ENCODE peak calls at places on chromosomes 16 and 17, in four cellular contexts. U, T, V and Q are unnamed samples. For H3K9me3, the result is how much of the 10 kb centered on the place peaks cover.

GRCh38 chr17:39787038-39787437 is 49.3 kb downstream of the GRB7 start:
- DNase-seq in T (no peak), V (no peak), U (no peak), Q (no peak)

GRCh38 chr17:43383372-43383771 is 15.4 kb upstream of the ARL4D start:
- DNase-seq in V (no peak), T (no peak), U (no peak), Q (no peak)

GRCh38 chr17:45073414-45074070 is 12.4 kb downstream of the NMT1 start:
- DNase-seq in U (no peak), T (no peak), V (no peak), Q (no peak)

GRCh38 chr16:74709477-74709877 is 8.8 kb upstream of the MLKL start:
- DNase-seq in T (peak), U (peak), V (peak), Q (peak)

GRCh38 chr16:11308493-11309283 is 27.6 kb upstream of the PRM1 start:
- DNase-seq in T (no peak), V (no peak), U (no peak), Q (no peak)

GRCh38 chr16:29738514-29738913 is 7.3 kb downstream of the C16orf54 start:
- DNase-seq in V (no peak), U (no peak), T (no peak), Q (peak)

GRCh38 chr17:44990994-44991393 is 22.9 kb upstream of the C1QL1 start:
- DNase-seq in U (no peak), V (no peak), T (no peak), Q (peak)

GRCh38 chr16:379183-379960 is 2.4 kb downstream of the PGAP6 start:
- DNase-seq in U (peak), V (peak), T (peak), Q (no peak)

GRCh38 chr16:68447721-68448359 is 468 bp downstream of the SMPD3 start:
- DNase-seq in V (no peak), U (no peak), T (no peak), Q (no peak)

GRCh38 chr17:28929769-28930168 is 21.5 kb downstream of the PHF12 start:
- DNase-seq in V (no peak), T (no peak), U (no peak), Q (no peak)

DNA sequence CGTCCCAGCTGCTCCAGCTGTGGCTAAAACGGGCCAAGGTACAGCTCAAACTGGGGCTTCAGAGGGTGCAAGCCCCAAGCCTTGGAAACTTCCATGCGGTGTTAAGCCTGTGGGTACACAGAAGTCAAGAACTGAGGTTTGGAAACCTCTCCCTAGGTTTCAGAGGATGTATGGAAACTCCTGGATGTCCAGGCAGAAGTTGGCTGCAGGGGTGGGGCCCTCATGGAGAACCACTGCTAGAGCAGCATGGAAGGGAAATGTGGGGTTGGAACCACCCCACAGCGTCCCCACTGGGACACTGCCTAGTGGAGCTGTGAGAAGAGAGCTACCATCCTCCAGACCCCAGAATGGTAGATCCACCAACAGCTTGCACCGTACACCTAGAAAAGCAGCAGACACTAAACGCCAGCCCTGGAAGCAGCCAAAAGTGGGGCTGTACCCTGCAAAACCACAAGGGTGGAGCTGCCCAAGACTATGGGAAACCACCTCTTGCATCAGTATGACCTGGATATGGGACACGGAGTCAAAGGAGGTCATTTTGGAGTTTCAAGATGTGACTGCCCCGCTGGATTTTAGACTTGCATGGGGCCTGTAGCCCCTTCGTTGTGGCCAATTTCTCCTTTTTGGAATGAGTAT is 2.2 kb downstream of the SDR42E1 start:
- DNase-seq in T (no peak), U (no peak), V (no peak), Q (no peak)
- H3K9me3 ChIP-seq in T (under half), U (under half), V (under half), Q (under half)

GRCh38 chr16:81799138-81799504 is 20.0 kb downstream of the PLCG2 start:
- DNase-seq in V (no peak), U (no peak), T (no peak), Q (no peak)

GRCh38 chr16:81797443-81797842 is 18.4 kb downstream of the PLCG2 start:
- DNase-seq in U (no peak), T (no peak), V (no peak), Q (no peak)

GRCh38 chr16:81796585-81797346 is 17.7 kb downstream of the PLCG2 start:
- DNase-seq in U (no peak), V (no peak), T (no peak), Q (no peak)

GRCh38 chr16:81796035-81796434 is 16.9 kb downstream of the PLCG2 start:
- DNase-seq in U (no peak), V (no peak), T (no peak), Q (no peak)

DNA sequence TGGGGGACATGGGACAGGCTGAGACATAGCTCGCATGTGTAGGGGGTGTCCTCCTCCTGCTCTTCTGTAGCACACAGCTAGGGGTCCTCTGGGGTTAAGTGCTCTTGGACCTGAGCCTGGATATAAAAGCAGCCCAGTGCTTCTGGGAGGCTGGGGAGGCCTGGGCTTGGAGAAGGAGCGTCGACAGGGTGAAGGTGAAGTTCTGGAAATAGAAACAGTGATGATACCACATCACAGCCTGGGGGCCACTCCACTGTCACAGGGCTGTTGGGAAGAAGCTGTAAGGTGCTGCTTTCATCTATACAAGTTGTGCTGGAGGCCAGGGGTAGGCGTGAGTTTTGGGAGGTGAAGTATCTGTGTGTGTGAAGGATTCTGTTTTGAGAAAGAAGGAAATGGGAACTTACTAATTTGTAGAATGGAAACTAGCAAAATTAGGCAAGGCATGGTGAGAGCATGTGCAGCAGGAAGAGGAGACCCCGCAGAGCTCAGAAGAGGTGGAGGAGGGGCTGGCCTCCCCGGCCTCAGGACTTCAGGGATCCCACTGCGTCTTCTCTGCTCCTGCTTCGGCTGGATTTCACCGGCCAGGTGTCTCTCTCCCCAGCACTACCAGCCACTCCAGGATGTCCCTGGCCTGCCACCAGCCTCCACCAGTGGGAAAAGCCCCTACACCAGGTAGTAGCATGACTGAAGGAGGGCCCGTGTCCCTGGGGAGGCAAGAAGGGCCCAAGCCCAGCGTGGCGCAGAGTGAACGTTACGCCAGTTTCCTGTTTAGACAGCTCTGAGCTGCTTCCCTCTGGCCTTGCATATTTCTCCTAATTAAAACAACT is 19.4 kb downstream of the PLCG2 start:
- DNase-seq in V (no peak), U (no peak), T (peak), Q (no peak)
- TF ChIP-seq CTCF in V (no peak), U (no peak), T (no peak), Q (no peak)

GRCh38 chr17:53765609-53766008 is 57.1 kb upstream of the KIF2B start:
- DNase-seq in U (no peak), T (no peak), V (no peak), Q (no peak)

GRCh38 chr17:53765129-53765528 is 57.6 kb upstream of the KIF2B start:
- DNase-seq in U (no peak), V (no peak), T (no peak), Q (no peak)
- H3K9me3 ChIP-seq in U (under half), V (under half), T (under half), Q (under half)

DNA sequence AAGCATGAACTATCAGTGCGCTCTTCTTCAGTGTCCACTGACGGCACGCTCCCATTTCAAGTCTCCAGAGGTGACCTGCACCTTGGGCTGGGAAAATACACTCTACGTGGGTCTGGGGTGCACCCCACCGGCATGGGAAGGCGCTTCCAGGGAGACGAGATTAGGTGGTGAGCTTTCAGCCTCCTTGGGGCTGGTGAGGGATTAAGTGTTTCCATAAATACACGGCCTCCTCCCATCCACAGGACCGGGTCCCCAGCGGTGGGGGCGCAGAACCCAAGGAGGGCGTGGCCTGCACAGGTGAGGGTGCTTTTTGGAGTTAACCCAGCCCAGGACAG is 1.2 kb downstream of the C16orf74 start:
- DNase-seq in T (no peak), U (no peak), V (no peak), Q (no peak)
- TF ChIP-seq CTCF in T (no peak), U (no peak), V (no peak), Q (no peak)

GRCh38 chr16:35194681-35195080 is 1735.3 kb downstream of the TP53TG3F start:
- DNase-seq in T (no peak), U (no peak), V (no peak), Q (no peak)
- H3K9me3 ChIP-seq in T (under half), U (under half), V (half or more), Q (under half)